ENCODE peak calls at places on chromosome 16, in six cellular contexts. T is GM12878, N is A549, I is K562, A is H1, Z is HepG2. R is an unnamed sample.
A peak's percentile ranks its signal among the peaks of the same experiment; 100 is the strongest.

GRCh38 chr16:67857547-67858233 is 10.2 kb upstream of the CENPT start:
- DNase-seq in T (no peak), N (peak; percentile 95), I (peak; percentile 60), A (no peak), Z (peak; percentile 96), R (no peak)

GRCh38 chr16:75064403-75065148 is 52.0 kb downstream of the LDHD start:
- DNase-seq in T (no peak), N (no peak), I (no peak), A (no peak), Z (peak; percentile 83), R (no peak)

GRCh38 chr16:10181196-10182162 is 749 bp downstream of the GRIN2A start:
- DNase-seq in T (no peak), N (peak; percentile 69), I (peak; percentile 72), A (peak; percentile 70), Z (peak; percentile 38), R (peak; percentile 91)

GRCh38 chr16:19898924-19899604 is 14.4 kb upstream of the GPRC5B start:
- DNase-seq in T (no peak), N (peak; percentile 66), I (peak; percentile 59), A (no peak), Z (peak; percentile 66), R (peak; percentile 64)

GRCh38 chr16:56424791-56425438 is 430 bp downstream of the AMFR start:
- DNase-seq in T (no peak), N (no peak), I (peak; percentile 77), A (no peak), Z (no peak), R (peak; percentile 77)

GRCh38 chr16:67396775-67397450 is 3.6 kb upstream of the TPPP3 start:
- DNase-seq in T (no peak), N (no peak), I (no peak), A (no peak), Z (no peak), R (no peak)

GRCh38 chr16:73949574-73950348 is 346.9 kb upstream of the PSMD7 start:
- DNase-seq in T (no peak), N (peak; percentile 28), I (no peak), A (no peak), Z (no peak), R (no peak)

GRCh38 chr16:60151987-60152386 is 1417.9 kb upstream of the GOT2 start:
- DNase-seq in T (no peak), N (peak; percentile 67), I (no peak), A (no peak), Z (peak; percentile 81), R (no peak)

GRCh38 chr16:8878523-8878911 is 3.6 kb upstream of the LITAFD start:
- DNase-seq in T (no peak), N (peak; percentile 51), I (no peak), A (no peak), Z (no peak), R (no peak)

GRCh38 chr16:54066451-54067056 is 220.0 kb downstream of the IRX3 start:
- DNase-seq in T (no peak), N (no peak), I (no peak), A (no peak), Z (peak; percentile 39), R (no peak)

GRCh38 chr16:49921791-49922456 is 66.0 kb upstream of the ZNF423 start:
- DNase-seq in T (no peak), N (peak; percentile 66), I (peak; percentile 57), A (peak; percentile 63), Z (peak; percentile 63), R (peak; percentile 86)

GRCh38 chr16:73166394-73166971 is 118.6 kb upstream of the ZFHX3 start:
- DNase-seq in T (no peak), N (no peak), I (no peak), A (no peak), Z (no peak), R (no peak)

GRCh38 chr16:77841275-77841640 is 52.9 kb downstream of the VAT1L start:
- DNase-seq in T (no peak), N (no peak), I (no peak), A (no peak), Z (no peak), R (no peak)

GRCh38 chr16:23324727-23325126 is 22.6 kb downstream of the SCNN1B start:
- DNase-seq in T (no peak), N (peak; percentile 73), I (no peak), A (no peak), Z (peak; percentile 44), R (no peak)

GRCh38 chr16:7227193-7227825 is 105.3 kb upstream of the RBFOX1 start:
- DNase-seq in T (no peak), N (no peak), I (no peak), A (peak; percentile 23), Z (no peak), R (no peak)

GRCh38 chr16:51766739-51767138 is 615.7 kb upstream of the SALL1 start:
- DNase-seq in T (no peak), N (no peak), I (no peak), A (no peak), Z (peak; percentile 8), R (no peak)

GRCh38 chr16:69926241-69926640 is 24.9 kb upstream of the CLEC18A start:
- DNase-seq in T (no peak), N (no peak), I (no peak), A (no peak), Z (no peak), R (no peak)

GRCh38 chr16:74682556-74682955 is 15.9 kb upstream of the RFWD3 start:
- DNase-seq in T (no peak), N (no peak), I (no peak), A (no peak), Z (no peak), R (no peak)

GRCh38 chr16:19861811-19862327 is 22.8 kb downstream of the GPRC5B start:
- DNase-seq in T (no peak), N (no peak), I (no peak), A (no peak), Z (no peak), R (no peak)

GRCh38 chr16:78122774-78123315 is 23.4 kb downstream of the WWOX start:
- DNase-seq in T (no peak), N (peak; percentile 46), I (peak; percentile 29), A (no peak), Z (peak; percentile 75), R (peak; percentile 56)

GRCh38 chr16:15035163-15035729 is 20.6 kb downstream of the NTAN1 start:
- DNase-seq in T (no peak), N (no peak), I (no peak), A (no peak), Z (no peak), R (no peak)

GRCh38 chr16:68361485-68361884 is 50.7 kb downstream of the PRMT7 start:
- DNase-seq in T (no peak), N (no peak), I (no peak), A (no peak), Z (no peak), R (peak; percentile 44)

GRCh38 chr16:69166221-69166833 is 20.6 kb upstream of the SNTB2 start:
- DNase-seq in T (no peak), N (no peak), I (peak; percentile 29), A (no peak), Z (no peak), R (no peak)

GRCh38 chr16:47141773-47142468 is 1.8 kb downstream of the NETO2 start:
- DNase-seq in T (peak; percentile 86), N (peak; percentile 92), I (peak; percentile 59), A (peak; percentile 75), Z (peak; percentile 90), R (peak; percentile 76)
- TF ChIP-seq EP300 in T (no peak), N (no peak), I (no peak), A (no peak), Z (no peak), R (no peak)

GRCh38 chr16:89244754-89245153 is 27.3 kb downstream of the ZNF778 start:
- DNase-seq in T (no peak), N (no peak), I (no peak), A (no peak), Z (no peak), R (no peak)

GRCh38 chr16:89248196-89249005 is 30.9 kb downstream of the ZNF778 start:
- DNase-seq in T (no peak), N (no peak), I (no peak), A (no peak), Z (no peak), R (peak; percentile 40)

GRCh38 chr16:89243664-89244063 is 26.2 kb downstream of the ZNF778 start:
- DNase-seq in T (no peak), N (no peak), I (no peak), A (no peak), Z (no peak), R (no peak)

GRCh38 chr16:89246903-89247733 is 29.6 kb downstream of the ZNF778 start:
- DNase-seq in T (peak; percentile 11), N (peak; percentile 91), I (peak; percentile 100), A (peak; percentile 62), Z (peak; percentile 85), R (peak; percentile 100)

GRCh38 chr16:89246383-89246902 is 28.9 kb downstream of the ZNF778 start:
- DNase-seq in T (no peak), N (no peak), I (no peak), A (no peak), Z (peak; percentile 80), R (no peak)
- H3K4me2 ChIP-seq in T (peak overlapping the region; percentile 54), N (peak overlapping the region; percentile 86), I (peak overlapping the region; percentile 65), A (peak overlapping the region; percentile 77), Z (peak overlapping the region; percentile 86), R (peak overlapping the region; percentile 94)

GRCh38 chr16:4654946-4655590 is 30.4 kb downstream of the MGRN1 start:
- DNase-seq in T (no peak), N (no peak), I (no peak), A (no peak), Z (no peak), R (no peak)

GRCh38 chr16:4654387-4654901 is 29.8 kb downstream of the MGRN1 start:
- DNase-seq in T (no peak), N (no peak), I (no peak), A (no peak), Z (no peak), R (no peak)

GRCh38 chr16:4653981-4654380 is 29.4 kb downstream of the MGRN1 start:
- DNase-seq in T (no peak), N (peak; percentile 54), I (no peak), A (no peak), Z (peak; percentile 27), R (no peak)

GRCh38 chr16:4651842-4652241 is 27.2 kb downstream of the MGRN1 start:
- DNase-seq in T (no peak), N (no peak), I (no peak), A (no peak), Z (no peak), R (no peak)

GRCh38 chr16:4652561-4652960 is 27.9 kb downstream of the MGRN1 start:
- DNase-seq in T (no peak), N (no peak), I (no peak), A (no peak), Z (no peak), R (no peak)
- H3K27ac ChIP-seq in T (no peak overlapping the region), N (peak overlapping the region; percentile 82), I (no peak overlapping the region), A (no peak overlapping the region), Z (peak overlapping the region; percentile 67), R (no peak overlapping the region)

DNA sequence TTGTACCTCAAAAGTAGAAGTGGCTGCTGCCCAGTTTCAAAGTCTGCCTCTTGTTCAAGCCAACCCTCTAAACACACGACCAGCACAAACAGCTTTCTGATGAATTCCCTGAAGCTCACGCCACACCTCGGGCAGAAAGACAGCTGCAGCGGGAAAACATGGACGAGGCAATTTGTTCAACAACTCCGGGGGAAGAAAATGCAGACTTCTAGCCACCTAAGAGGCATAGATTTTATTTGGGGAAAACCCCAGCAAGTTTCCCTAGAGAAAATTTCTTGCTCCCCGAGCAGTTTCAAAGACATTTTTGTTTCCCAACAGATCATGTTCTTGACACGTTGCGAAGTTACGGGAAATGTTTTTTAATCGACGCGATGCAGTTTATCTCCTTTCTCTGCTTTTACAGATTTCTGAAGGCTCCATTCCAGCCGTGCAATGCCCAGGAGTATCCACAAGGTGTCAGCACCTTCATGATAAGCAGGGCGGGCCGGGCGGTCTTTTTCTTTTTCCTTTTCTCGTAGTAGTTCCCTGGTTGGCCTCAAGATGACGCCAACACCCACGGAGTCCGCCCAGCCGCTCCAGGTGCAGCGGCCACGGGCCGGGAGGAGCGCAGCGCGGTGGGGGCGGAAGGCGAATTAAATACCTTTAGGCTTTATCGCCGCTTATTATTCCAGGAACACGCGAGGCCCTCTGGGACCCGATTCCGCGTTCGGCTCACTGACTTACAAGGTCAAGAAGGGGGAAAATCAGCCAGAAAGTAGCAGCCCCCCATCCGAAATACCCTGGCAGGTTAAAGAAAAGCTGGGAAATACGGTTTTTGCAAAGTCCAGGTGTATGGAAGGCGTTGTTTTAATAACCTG is 2.9 kb upstream of the FOXC2 start:
- DNase-seq in T (peak; percentile 17), N (peak; percentile 86), I (peak; percentile 89), A (no peak), Z (peak; percentile 81), R (peak; percentile 92)
- TF ChIP-seq EP300 in T (no peak), N (no peak), I (no peak), A (no peak), Z (no peak), R (no peak)

R was measured in SK-N-SH.